ENCODE peak calls at places on chromosomes 7 and 10, in eight cellular contexts. One of them, this sample, is unnamed.
A peak's percentile ranks its signal among the peaks of the same experiment; 100 is the strongest.

GRCh38 chr7:151866028-151866427 is 10.9 kb downstream of the PRKAG2 start:
- DNase-seq in Panc1: no peak
- DNase-seq in psoas muscle: no peak
- DNase-seq in kidney: peak; percentile 21
- DNase-seq in heart left ventricle: no peak
- DNase-seq in WERI-Rb-1: no peak
- DNase-seq in cardiac muscle cell: no peak
- DNase-seq in IMR-90: no peak
- DNase-seq in this sample: no peak

GRCh38 chr10:38038107-38038931 is 27.8 kb downstream of the ZNF33A start:
- DNase-seq in psoas muscle: no peak
- DNase-seq in cardiac muscle cell: no peak
- DNase-seq in IMR-90: peak; percentile 8
- DNase-seq in WERI-Rb-1: no peak
- DNase-seq in kidney: no peak
- DNase-seq in Panc1: no peak
- DNase-seq in heart left ventricle: no peak
- DNase-seq in this sample: no peak

GRCh38 chr7:121302214-121302745 is 26.5 kb upstream of the WNT16 start:
- DNase-seq in IMR-90: peak; percentile 89
- DNase-seq in Panc1: peak; percentile 22
- DNase-seq in heart left ventricle: no peak
- DNase-seq in WERI-Rb-1: no peak
- DNase-seq in psoas muscle: no peak
- DNase-seq in cardiac muscle cell: no peak
- DNase-seq in kidney: no peak
- DNase-seq in this sample: no peak

GRCh38 chr7:38190010-38190409 is 12.0 kb downstream of the STARD3NL start:
- DNase-seq in psoas muscle: no peak
- DNase-seq in Panc1: no peak
- DNase-seq in WERI-Rb-1: no peak
- DNase-seq in heart left ventricle: no peak
- DNase-seq in IMR-90: peak; percentile 52
- DNase-seq in cardiac muscle cell: no peak
- DNase-seq in kidney: no peak
- DNase-seq in this sample: no peak

GRCh38 chr10:14648042-14648765 is 126.5 kb downstream of the FAM107B start:
- DNase-seq in heart left ventricle: peak; percentile 83
- DNase-seq in kidney: peak; percentile 84
- DNase-seq in psoas muscle: peak; percentile 25
- DNase-seq in Panc1: no peak
- DNase-seq in cardiac muscle cell: peak; percentile 92
- DNase-seq in WERI-Rb-1: peak; percentile 54
- DNase-seq in IMR-90: peak; percentile 65
- DNase-seq in this sample: peak; percentile 9

GRCh38 chr7:150451833-150452431 is 1.5 kb downstream of the GIMAP8 start:
- DNase-seq in cardiac muscle cell: no peak
- DNase-seq in Panc1: no peak
- DNase-seq in psoas muscle: no peak
- DNase-seq in WERI-Rb-1: no peak
- DNase-seq in kidney: no peak
- DNase-seq in heart left ventricle: no peak
- DNase-seq in IMR-90: no peak
- DNase-seq in this sample: no peak

GRCh38 chr7:130151591-130152269 is 53.5 kb downstream of the TMEM209 start:
- DNase-seq in psoas muscle: no peak
- DNase-seq in WERI-Rb-1: no peak
- DNase-seq in cardiac muscle cell: no peak
- DNase-seq in heart left ventricle: no peak
- DNase-seq in IMR-90: peak; percentile 23
- DNase-seq in kidney: no peak
- DNase-seq in Panc1: no peak
- DNase-seq in this sample: no peak

GRCh38 chr10:133261726-133262325 is 14.8 kb downstream of the ADAM8 start:
- DNase-seq in heart left ventricle: peak; percentile 91
- DNase-seq in psoas muscle: peak; percentile 91
- DNase-seq in WERI-Rb-1: peak; percentile 89
- DNase-seq in Panc1: no peak
- DNase-seq in IMR-90: peak; percentile 38
- DNase-seq in kidney: peak; percentile 97
- DNase-seq in cardiac muscle cell: peak; percentile 79
- DNase-seq in this sample: peak; percentile 42

GRCh38 chr10:20059084-20059835 is 243.0 kb downstream of the PLXDC2 start:
- DNase-seq in WERI-Rb-1: no peak
- DNase-seq in kidney: no peak
- DNase-seq in heart left ventricle: no peak
- DNase-seq in psoas muscle: no peak
- DNase-seq in cardiac muscle cell: no peak
- DNase-seq in IMR-90: peak; percentile 20
- DNase-seq in Panc1: no peak
- DNase-seq in this sample: no peak

GRCh38 chr7:138186951-138187351 is 110.7 kb downstream of the AKR1D1 start:
- DNase-seq in IMR-90: peak; percentile 4
- DNase-seq in WERI-Rb-1: no peak
- DNase-seq in psoas muscle: no peak
- DNase-seq in cardiac muscle cell: no peak
- DNase-seq in heart left ventricle: no peak
- DNase-seq in kidney: no peak
- DNase-seq in Panc1: no peak
- DNase-seq in this sample: no peak

GRCh38 chr10:99983280-99983988 is 26.3 kb downstream of the DNMBP start:
- DNase-seq in IMR-90: peak; percentile 79
- DNase-seq in cardiac muscle cell: no peak
- DNase-seq in heart left ventricle: peak; percentile 24
- DNase-seq in Panc1: no peak
- DNase-seq in psoas muscle: peak; percentile 52
- DNase-seq in kidney: no peak
- DNase-seq in WERI-Rb-1: peak; percentile 37
- DNase-seq in this sample: no peak

GRCh38 chr10:43054593-43054992 is 22.3 kb upstream of the RET start:
- DNase-seq in cardiac muscle cell: no peak
- DNase-seq in psoas muscle: no peak
- DNase-seq in kidney: no peak
- DNase-seq in IMR-90: no peak
- DNase-seq in WERI-Rb-1: no peak
- DNase-seq in Panc1: no peak
- DNase-seq in heart left ventricle: peak; percentile 2
- DNase-seq in this sample: no peak

GRCh38 chr10:77974396-77975074 is 48.0 kb upstream of the DLG5 start:
- DNase-seq in psoas muscle: no peak
- DNase-seq in heart left ventricle: no peak
- DNase-seq in cardiac muscle cell: peak; percentile 67
- DNase-seq in WERI-Rb-1: peak; percentile 61
- DNase-seq in IMR-90: peak; percentile 67
- DNase-seq in Panc1: no peak
- DNase-seq in kidney: no peak
- DNase-seq in this sample: no peak

DNA sequence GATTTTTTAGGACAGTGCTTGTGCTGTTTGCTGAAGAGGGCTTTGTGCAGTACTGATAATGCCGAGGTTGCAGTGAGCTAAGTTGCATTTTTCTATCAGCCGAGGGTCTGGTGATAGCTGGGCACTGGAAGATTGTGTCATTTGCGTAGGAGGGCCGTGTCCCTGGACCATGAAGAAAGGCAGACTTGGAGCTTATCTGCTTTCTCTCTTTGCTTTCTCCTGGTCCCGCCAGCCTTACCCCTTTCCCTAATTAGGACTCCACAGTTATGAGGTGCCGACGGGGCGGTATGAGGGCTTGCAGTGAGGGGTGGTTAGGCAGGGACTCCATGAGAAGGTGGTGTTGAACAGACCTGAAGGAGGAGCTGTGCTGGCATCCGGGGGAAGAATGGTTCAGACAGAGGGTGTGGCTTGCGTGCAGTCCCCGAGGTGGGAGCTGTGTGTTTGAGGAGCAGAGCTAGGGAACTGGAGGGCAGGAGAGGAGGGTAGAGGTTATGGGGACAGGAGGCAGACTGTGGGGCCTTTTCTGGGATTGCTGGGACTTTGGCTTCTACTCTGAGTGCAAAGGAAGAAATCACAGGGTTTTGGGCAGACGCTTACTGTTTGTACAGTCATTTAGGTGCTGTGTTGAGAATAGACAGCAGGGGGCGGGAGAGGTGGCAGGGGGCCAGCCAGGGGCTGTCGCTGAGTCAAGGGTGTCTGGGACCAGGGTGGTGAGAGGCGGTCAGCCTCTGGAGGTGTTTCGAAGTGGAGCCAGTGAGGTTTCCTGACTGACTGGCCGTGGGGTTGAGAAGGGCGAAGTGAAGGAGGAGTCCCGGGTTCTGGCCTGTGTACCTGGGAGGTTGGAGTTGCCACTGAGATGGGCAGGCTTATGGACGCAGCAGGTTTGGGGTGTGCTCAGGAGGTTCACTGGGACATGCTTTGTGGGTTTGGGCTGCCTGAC is 43.4 kb downstream of the PRF1 start:
- DNase-seq in Panc1: no peak
- DNase-seq in heart left ventricle: peak; percentile 59
- DNase-seq in IMR-90: peak; percentile 34
- DNase-seq in kidney: peak; percentile 59
- DNase-seq in psoas muscle: no peak
- DNase-seq in cardiac muscle cell: peak; percentile 89
- DNase-seq in WERI-Rb-1: peak; percentile 65
- DNase-seq in this sample: no peak
- TF ChIP-seq CTCF in Panc1: peak; percentile 78
- TF ChIP-seq CTCF in heart left ventricle: peak; percentile 36
- TF ChIP-seq CTCF in IMR-90: peak; percentile 58
- TF ChIP-seq CTCF in kidney: peak; percentile 44
- TF ChIP-seq CTCF in psoas muscle: peak; percentile 44
- TF ChIP-seq CTCF in cardiac muscle cell: peak; percentile 63
- TF ChIP-seq CTCF in WERI-Rb-1: peak; percentile 48
- TF ChIP-seq CTCF in this sample: peak; percentile 62

GRCh38 chr7:131937868-131938267 is 381.4 kb upstream of the PODXL start:
- DNase-seq in IMR-90: no peak
- DNase-seq in Panc1: no peak
- DNase-seq in heart left ventricle: no peak
- DNase-seq in WERI-Rb-1: no peak
- DNase-seq in psoas muscle: no peak
- DNase-seq in cardiac muscle cell: no peak
- DNase-seq in kidney: no peak
- DNase-seq in this sample: no peak

GRCh38 chr7:131941291-131941690 is 384.9 kb upstream of the PODXL start:
- DNase-seq in WERI-Rb-1: no peak
- DNase-seq in cardiac muscle cell: no peak
- DNase-seq in heart left ventricle: no peak
- DNase-seq in Panc1: no peak
- DNase-seq in psoas muscle: no peak
- DNase-seq in kidney: no peak
- DNase-seq in IMR-90: no peak
- DNase-seq in this sample: no peak

GRCh38 chr7:131943211-131943610 is 386.8 kb upstream of the PODXL start:
- DNase-seq in kidney: no peak
- DNase-seq in WERI-Rb-1: no peak
- DNase-seq in psoas muscle: no peak
- DNase-seq in cardiac muscle cell: no peak
- DNase-seq in Panc1: no peak
- DNase-seq in heart left ventricle: no peak
- DNase-seq in IMR-90: no peak
- DNase-seq in this sample: no peak

GRCh38 chr7:131942287-131943150 is 386.1 kb upstream of the PODXL start:
- DNase-seq in cardiac muscle cell: no peak
- DNase-seq in Panc1: no peak
- DNase-seq in heart left ventricle: no peak
- DNase-seq in psoas muscle: no peak
- DNase-seq in WERI-Rb-1: no peak
- DNase-seq in kidney: no peak
- DNase-seq in IMR-90: no peak
- DNase-seq in this sample: no peak

GRCh38 chr7:131940621-131941020 is 384.2 kb upstream of the PODXL start:
- DNase-seq in heart left ventricle: no peak
- DNase-seq in psoas muscle: no peak
- DNase-seq in Panc1: no peak
- DNase-seq in IMR-90: no peak
- DNase-seq in kidney: no peak
- DNase-seq in cardiac muscle cell: no peak
- DNase-seq in WERI-Rb-1: no peak
- DNase-seq in this sample: no peak
- H3K27ac ChIP-seq in heart left ventricle: no peak overlapping the region
- H3K27ac ChIP-seq in psoas muscle: no peak overlapping the region
- H3K27ac ChIP-seq in Panc1: no peak overlapping the region
- H3K27ac ChIP-seq in IMR-90: no peak overlapping the region
- H3K27ac ChIP-seq in kidney: no peak overlapping the region
- H3K27ac ChIP-seq in cardiac muscle cell: no peak overlapping the region
- H3K27ac ChIP-seq in WERI-Rb-1: no peak overlapping the region
- H3K27ac ChIP-seq in this sample: no peak overlapping the region

DNA sequence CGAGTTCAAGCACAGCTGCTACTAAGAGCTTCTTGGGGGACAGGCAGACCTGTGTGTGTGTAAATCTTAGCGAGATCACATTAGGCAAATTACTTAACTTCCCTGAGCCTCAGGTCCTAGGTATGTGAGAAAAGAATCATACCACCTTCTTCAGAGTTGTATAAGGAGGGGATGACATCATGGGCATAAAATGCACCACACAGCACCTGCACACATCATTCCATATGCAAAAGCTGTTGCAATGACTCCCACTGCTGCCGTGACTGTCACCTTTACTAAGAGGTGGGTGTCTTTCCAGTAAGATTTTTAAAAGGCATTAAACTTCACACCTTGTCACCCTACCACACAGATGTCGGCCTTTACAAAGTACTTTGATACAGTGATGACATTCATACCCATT is 146.0 kb downstream of the FANK1 start:
- DNase-seq in Panc1: no peak
- DNase-seq in cardiac muscle cell: no peak
- DNase-seq in IMR-90: no peak
- DNase-seq in psoas muscle: no peak
- DNase-seq in WERI-Rb-1: no peak
- DNase-seq in kidney: no peak
- DNase-seq in heart left ventricle: no peak
- DNase-seq in this sample: no peak
- H3K4me3 ChIP-seq in Panc1: no peak overlapping the region
- H3K4me3 ChIP-seq in cardiac muscle cell: no peak overlapping the region
- H3K4me3 ChIP-seq in IMR-90: no peak overlapping the region
- H3K4me3 ChIP-seq in psoas muscle: no peak overlapping the region
- H3K4me3 ChIP-seq in WERI-Rb-1: no peak overlapping the region
- H3K4me3 ChIP-seq in kidney: peak overlapping the region; percentile 35
- H3K4me3 ChIP-seq in heart left ventricle: peak overlapping the region; percentile 16
- H3K4me3 ChIP-seq in this sample: peak overlapping the region; percentile 40

GRCh38 chr7:44347546-44348114 is 22.2 kb upstream of the CAMK2B start:
- DNase-seq in WERI-Rb-1: no peak
- DNase-seq in cardiac muscle cell: no peak
- DNase-seq in heart left ventricle: peak; percentile 47
- DNase-seq in IMR-90: no peak
- DNase-seq in psoas muscle: no peak
- DNase-seq in kidney: no peak
- DNase-seq in Panc1: no peak
- DNase-seq in this sample: no peak

GRCh38 chr7:44348851-44349781 is 23.7 kb upstream of the CAMK2B start:
- DNase-seq in heart left ventricle: no peak
- DNase-seq in cardiac muscle cell: peak; percentile 42
- DNase-seq in Panc1: no peak
- DNase-seq in WERI-Rb-1: no peak
- DNase-seq in psoas muscle: no peak
- DNase-seq in kidney: no peak
- DNase-seq in IMR-90: no peak
- DNase-seq in this sample: no peak

GRCh38 chr7:44353668-44354067 is 28.3 kb upstream of the CAMK2B start:
- DNase-seq in Panc1: no peak
- DNase-seq in psoas muscle: no peak
- DNase-seq in IMR-90: no peak
- DNase-seq in cardiac muscle cell: no peak
- DNase-seq in WERI-Rb-1: no peak
- DNase-seq in heart left ventricle: no peak
- DNase-seq in kidney: no peak
- DNase-seq in this sample: no peak

GRCh38 chr7:44346063-44346462 is 20.7 kb upstream of the CAMK2B start:
- DNase-seq in IMR-90: no peak
- DNase-seq in heart left ventricle: no peak
- DNase-seq in kidney: no peak
- DNase-seq in Panc1: no peak
- DNase-seq in WERI-Rb-1: no peak
- DNase-seq in cardiac muscle cell: no peak
- DNase-seq in psoas muscle: no peak
- DNase-seq in this sample: no peak

GRCh38 chr7:44348300-44348699 is 22.9 kb upstream of the CAMK2B start:
- DNase-seq in heart left ventricle: no peak
- DNase-seq in psoas muscle: no peak
- DNase-seq in WERI-Rb-1: peak; percentile 21
- DNase-seq in IMR-90: peak; percentile 39
- DNase-seq in kidney: no peak
- DNase-seq in Panc1: no peak
- DNase-seq in cardiac muscle cell: peak; percentile 24
- DNase-seq in this sample: no peak
- TF ChIP-seq CTCF in heart left ventricle: no peak
- TF ChIP-seq CTCF in psoas muscle: peak; percentile 7
- TF ChIP-seq CTCF in WERI-Rb-1: peak; percentile 57
- TF ChIP-seq CTCF in IMR-90: peak; percentile 63
- TF ChIP-seq CTCF in kidney: peak; percentile 25
- TF ChIP-seq CTCF in Panc1: peak; percentile 70
- TF ChIP-seq CTCF in cardiac muscle cell: peak; percentile 48
- TF ChIP-seq CTCF in this sample: no peak